ENCODE peak calls at places on chromosomes 6 and 20, in eight cellular contexts. P, E, R, A, B, L, N and W are unnamed samples.

GRCh38 chr6:106702451-106703110 is 73.2 kb downstream of the QRSL1 start:
- DNase-seq in P (no peak), E (no peak), R (no peak), A (no peak), B (no peak), L (no peak), N (no peak), W (no peak)

GRCh38 chr20:46243707-46244628 is 64.3 kb downstream of the CDH22 start:
- DNase-seq in P (peak; percentile 53), E (no peak), R (peak; percentile 46), A (no peak), B (no peak), L (no peak), N (peak; percentile 5), W (peak; percentile 97)

GRCh38 chr6:128111096-128111495 is 210.2 kb upstream of the THEMIS start:
- DNase-seq in P (peak; percentile 11), E (no peak), R (no peak), A (no peak), B (no peak), L (peak; percentile 31), N (peak; percentile 57), W (no peak)

GRCh38 chr20:23873370-23874015 is 6.1 kb downstream of the CST5 start:
- DNase-seq in P (no peak), E (no peak), R (no peak), A (no peak), B (no peak), L (no peak), N (no peak), W (no peak)

GRCh38 chr20:42603655-42604054 is 586.1 kb downstream of the PTPRT start:
- DNase-seq in P (no peak), E (no peak), R (no peak), A (no peak), B (no peak), L (no peak), N (no peak), W (no peak)

GRCh38 chr6:44072959-44073611 is 54.2 kb downstream of the MRPL14 start:
- DNase-seq in P (peak; percentile 69), E (peak; percentile 93), R (peak; percentile 88), A (peak; percentile 95), B (peak; percentile 72), L (peak; percentile 84), N (peak; percentile 80), W (peak; percentile 67)

GRCh38 chr20:46367967-46368901 is 38.2 kb downstream of the ELMO2 start:
- DNase-seq in P (no peak), E (no peak), R (no peak), A (no peak), B (no peak), L (no peak), N (peak; percentile 39), W (peak; percentile 31)

GRCh38 chr6:138555294-138555988 is 56.1 kb upstream of the NHSL1 start:
- DNase-seq in P (no peak), E (no peak), R (peak; percentile 49), A (peak; percentile 53), B (no peak), L (no peak), N (no peak), W (peak; percentile 73)

GRCh38 chr20:1315804-1316203 is 13.1 kb downstream of the SDCBP2 start:
- DNase-seq in P (no peak), E (no peak), R (no peak), A (no peak), B (no peak), L (no peak), N (no peak), W (no peak)

GRCh38 chr20:1320016-1320415 is 8.9 kb downstream of the SDCBP2 start:
- DNase-seq in P (no peak), E (no peak), R (no peak), A (no peak), B (no peak), L (no peak), N (no peak), W (no peak)

GRCh38 chr20:1319462-1319861 is 9.5 kb downstream of the SDCBP2 start:
- DNase-seq in P (no peak), E (no peak), R (no peak), A (no peak), B (no peak), L (no peak), N (no peak), W (no peak)

GRCh38 chr20:1319051-1319450 is 9.9 kb downstream of the SDCBP2 start:
- DNase-seq in P (peak; percentile 30), E (no peak), R (no peak), A (no peak), B (no peak), L (no peak), N (no peak), W (no peak)

DNA sequence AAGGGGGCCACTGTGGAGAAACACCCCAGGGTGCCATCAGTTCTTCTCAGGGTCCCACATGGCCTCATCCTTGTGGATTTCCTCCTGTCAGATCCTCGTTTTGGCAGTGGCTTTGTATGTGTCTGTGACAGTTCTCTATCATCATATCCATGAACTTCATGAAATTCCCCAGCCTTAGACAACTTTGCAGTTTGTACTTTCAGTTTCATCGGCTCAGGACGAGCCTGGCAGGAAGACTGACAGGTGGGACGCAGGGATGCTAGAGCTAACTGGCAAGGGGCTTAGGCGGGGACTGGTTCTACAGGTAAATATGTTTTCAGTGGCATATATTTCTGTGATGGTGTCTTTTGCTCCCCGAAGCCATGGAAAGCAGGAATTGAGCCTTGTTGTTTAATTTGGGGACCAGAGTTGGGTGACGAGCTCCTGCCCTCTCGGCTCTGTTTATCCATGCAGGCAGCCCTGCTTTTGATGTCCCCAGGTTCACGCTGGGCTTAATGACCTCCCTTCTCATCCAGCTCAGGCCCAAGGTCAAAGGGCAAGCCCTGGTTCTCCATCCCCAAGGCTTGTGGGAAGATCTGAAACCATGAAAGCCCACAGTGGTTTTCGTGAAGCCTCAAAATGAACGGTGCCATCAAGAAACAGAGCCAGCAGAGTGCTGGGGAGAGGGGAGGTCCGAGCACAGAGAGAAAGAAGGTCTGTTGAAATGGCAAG is 11.2 kb downstream of the SDCBP2 start:
- DNase-seq in P (no peak), E (no peak), R (no peak), A (no peak), B (no peak), L (no peak), N (peak; percentile 13), W (no peak)
- H3K4me3 ChIP-seq in P (no peak overlapping the region), E (no peak overlapping the region), R (no peak overlapping the region), A (no peak overlapping the region), B (no peak overlapping the region), L (no peak overlapping the region), N (peak overlapping the region; percentile 34), W (no peak overlapping the region)

GRCh38 chr6:35024601-35025054 is 116.5 kb downstream of the TCP11 start:
- DNase-seq in P (peak; percentile 40), E (peak; percentile 75), R (peak; percentile 73), A (peak; percentile 81), B (peak; percentile 78), L (peak; percentile 62), N (peak; percentile 65), W (peak; percentile 98)

GRCh38 chr6:35023601-35024000 is 117.5 kb downstream of the TCP11 start:
- DNase-seq in P (no peak), E (no peak), R (no peak), A (no peak), B (no peak), L (no peak), N (no peak), W (no peak)

GRCh38 chr6:35027807-35028206 is 113.3 kb downstream of the TCP11 start:
- DNase-seq in P (no peak), E (no peak), R (no peak), A (no peak), B (no peak), L (no peak), N (no peak), W (no peak)

GRCh38 chr6:35026434-35027222 is 114.5 kb downstream of the TCP11 start:
- DNase-seq in P (peak; percentile 47), E (no peak), R (peak; percentile 95), A (no peak), B (no peak), L (no peak), N (no peak), W (peak; percentile 94)

DNA sequence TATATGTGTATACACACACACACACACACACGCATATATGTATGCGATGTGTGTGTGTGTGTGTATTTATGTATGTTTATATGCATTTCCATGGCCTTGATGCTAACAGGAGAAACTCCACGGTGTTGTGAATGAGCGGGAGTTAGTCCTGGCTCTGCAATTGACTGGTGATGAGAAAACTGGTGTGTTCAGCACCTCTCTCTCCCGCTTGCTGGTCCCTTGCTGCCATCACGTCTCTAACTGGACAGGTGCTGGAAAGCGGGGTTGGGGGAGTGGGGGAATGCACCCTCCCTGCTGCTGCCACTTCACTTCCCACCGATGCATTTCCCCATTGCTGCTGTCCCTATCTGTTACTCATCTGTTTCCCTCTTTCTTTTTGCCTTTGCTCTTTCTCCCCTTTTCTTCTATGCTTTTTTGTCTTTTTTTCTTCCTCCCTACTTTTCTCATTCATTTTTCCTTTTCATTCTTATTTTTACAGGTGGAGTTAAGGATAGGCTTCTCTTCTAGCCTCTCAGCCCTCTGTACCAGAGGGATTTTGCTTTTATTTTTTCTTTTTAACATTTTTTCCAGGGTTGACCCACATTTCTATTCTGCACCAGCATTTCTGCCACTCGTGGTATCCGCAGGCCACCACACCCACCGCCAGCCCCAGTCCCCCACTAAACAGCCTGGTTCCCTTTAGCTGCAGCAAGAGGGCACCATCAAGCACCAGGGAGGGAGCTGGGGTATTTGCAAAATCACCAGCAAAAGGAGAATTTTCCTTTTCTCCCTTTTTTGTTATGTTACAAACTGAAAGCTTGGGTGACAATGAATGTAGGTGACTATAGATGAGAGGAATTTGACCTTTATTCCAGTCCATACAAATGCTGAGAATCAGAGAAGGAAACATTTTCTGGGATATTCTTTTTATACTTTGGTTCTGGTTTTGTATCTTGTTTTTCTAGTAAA is 115.6 kb downstream of the TCP11 start:
- DNase-seq in P (peak; percentile 7), E (no peak), R (peak; percentile 72), A (no peak), B (no peak), L (no peak), N (no peak), W (peak; percentile 13)
- TF ChIP-seq CTCF in P (peak; percentile 29), E (peak; percentile 14), R (peak; percentile 51), A (peak; percentile 30), B (no peak), L (peak; percentile 25), N (peak; percentile 52), W (peak; percentile 11)

GRCh38 chr20:24950128-24950835 is 1.2 kb downstream of the CST7 start:
- DNase-seq in P (no peak), E (no peak), R (peak; percentile 30), A (no peak), B (no peak), L (no peak), N (no peak), W (no peak)
- H3K4me3 ChIP-seq in P (no peak overlapping the region), E (no peak overlapping the region), R (peak overlapping the region; percentile 74), A (no peak overlapping the region), B (no peak overlapping the region), L (peak overlapping the region; percentile 14), N (no peak overlapping the region), W (no peak overlapping the region)

GRCh38 chr6:51842487-51843469 is 244.6 kb downstream of the PKHD1 start:
- DNase-seq in P (no peak), E (no peak), R (no peak), A (no peak), B (no peak), L (no peak), N (no peak), W (no peak)

GRCh38 chr6:51846531-51846930 is 240.9 kb downstream of the PKHD1 start:
- DNase-seq in P (no peak), E (no peak), R (no peak), A (no peak), B (no peak), L (no peak), N (no peak), W (no peak)

GRCh38 chr6:51842066-51842465 is 245.3 kb downstream of the PKHD1 start:
- DNase-seq in P (no peak), E (no peak), R (no peak), A (no peak), B (no peak), L (no peak), N (no peak), W (no peak)

GRCh38 chr6:51843470-51844390 is 243.7 kb downstream of the PKHD1 start:
- DNase-seq in P (no peak), E (no peak), R (no peak), A (no peak), B (no peak), L (no peak), N (no peak), W (no peak)

GRCh38 chr6:51844391-51844735 is 243.1 kb downstream of the PKHD1 start:
- DNase-seq in P (no peak), E (no peak), R (no peak), A (peak; percentile 38), B (no peak), L (no peak), N (no peak), W (peak; percentile 15)
- TF ChIP-seq CTCF in P (no peak), E (no peak), R (no peak), A (no peak), B (no peak), L (no peak), N (no peak), W (peak; percentile 10)